ENCODE peak calls at places on chromosomes 11 and 22, in six cellular contexts. One of them, this sample, is unnamed. For H3K4me1 and H3K36me3, the result is how much of the 10 kb centered on the place peaks cover.

GRCh38 chr11:125055107-125055715 is 7.9 kb upstream of the SLC37A2 start:
- DNase-seq in neural progenitor cell: no peak
- DNase-seq in CD8-positive, alpha-beta T cell: no peak
- DNase-seq in pancreas: no peak
- DNase-seq in left lung: no peak
- DNase-seq in adipocyte: no peak
- DNase-seq in this sample: no peak

GRCh38 chr11:120431633-120432032 is 79.9 kb upstream of the GRIK4 start:
- DNase-seq in neural progenitor cell: peak
- DNase-seq in CD8-positive, alpha-beta T cell: no peak
- DNase-seq in pancreas: no peak
- DNase-seq in left lung: no peak
- DNase-seq in adipocyte: peak
- DNase-seq in this sample: no peak

GRCh38 chr22:50190182-50190951 is 4.7 kb downstream of the TRABD start:
- DNase-seq in neural progenitor cell: peak
- DNase-seq in CD8-positive, alpha-beta T cell: peak
- DNase-seq in pancreas: peak
- DNase-seq in left lung: peak
- DNase-seq in adipocyte: peak
- DNase-seq in this sample: peak

GRCh38 chr11:69914286-69915150 is 95.3 kb upstream of the FGF3 start:
- DNase-seq in neural progenitor cell: no peak
- DNase-seq in CD8-positive, alpha-beta T cell: no peak
- DNase-seq in pancreas: no peak
- DNase-seq in left lung: peak
- DNase-seq in adipocyte: no peak
- DNase-seq in this sample: peak

GRCh38 chr11:469684-470667 is 19.9 kb downstream of the PTDSS2 start:
- DNase-seq in neural progenitor cell: no peak
- DNase-seq in CD8-positive, alpha-beta T cell: no peak
- DNase-seq in pancreas: no peak
- DNase-seq in left lung: peak
- DNase-seq in adipocyte: peak
- DNase-seq in this sample: no peak

GRCh38 chr22:43854786-43855271 is 7.5 kb downstream of the SULT4A1 start:
- DNase-seq in neural progenitor cell: no peak
- DNase-seq in CD8-positive, alpha-beta T cell: no peak
- DNase-seq in pancreas: peak
- DNase-seq in left lung: no peak
- DNase-seq in adipocyte: no peak
- DNase-seq in this sample: no peak

GRCh38 chr11:44609028-44609782 is 43.7 kb downstream of the CD82 start:
- DNase-seq in neural progenitor cell: no peak
- DNase-seq in CD8-positive, alpha-beta T cell: peak
- DNase-seq in pancreas: no peak
- DNase-seq in left lung: no peak
- DNase-seq in adipocyte: no peak
- DNase-seq in this sample: no peak

GRCh38 chr11:75498556-75499255 is 27.0 kb downstream of the GDPD5 start:
- DNase-seq in neural progenitor cell: no peak
- DNase-seq in CD8-positive, alpha-beta T cell: no peak
- DNase-seq in pancreas: no peak
- DNase-seq in left lung: no peak
- DNase-seq in adipocyte: peak
- DNase-seq in this sample: no peak

GRCh38 chr11:117259417-117259816 is 26.9 kb downstream of the RNF214 start:
- DNase-seq in neural progenitor cell: no peak
- DNase-seq in CD8-positive, alpha-beta T cell: no peak
- DNase-seq in pancreas: no peak
- DNase-seq in left lung: no peak
- DNase-seq in adipocyte: no peak
- DNase-seq in this sample: no peak

GRCh38 chr11:85685131-85685819 is 720 bp downstream of the CCDC89 start:
- DNase-seq in neural progenitor cell: no peak
- DNase-seq in CD8-positive, alpha-beta T cell: no peak
- DNase-seq in pancreas: no peak
- DNase-seq in left lung: no peak
- DNase-seq in adipocyte: no peak
- DNase-seq in this sample: peak

GRCh38 chr11:72226701-72227100 is 2.1 kb downstream of the INPPL1 start:
- DNase-seq in neural progenitor cell: no peak
- DNase-seq in CD8-positive, alpha-beta T cell: no peak
- DNase-seq in pancreas: peak
- DNase-seq in left lung: no peak
- DNase-seq in adipocyte: no peak
- DNase-seq in this sample: no peak

GRCh38 chr22:36036167-36036624 is 7.6 kb upstream of the RBFOX2 start:
- DNase-seq in neural progenitor cell: no peak
- DNase-seq in CD8-positive, alpha-beta T cell: no peak
- DNase-seq in pancreas: no peak
- DNase-seq in left lung: no peak
- DNase-seq in adipocyte: no peak
- DNase-seq in this sample: no peak

GRCh38 chr11:9089061-9089460 is 2.3 kb downstream of the SCUBE2 start:
- DNase-seq in neural progenitor cell: no peak
- DNase-seq in CD8-positive, alpha-beta T cell: no peak
- DNase-seq in pancreas: no peak
- DNase-seq in left lung: no peak
- DNase-seq in adipocyte: no peak
- DNase-seq in this sample: no peak

GRCh38 chr22:48612077-48612995 is 1215.3 kb downstream of the BRD1 start:
- DNase-seq in neural progenitor cell: no peak
- DNase-seq in CD8-positive, alpha-beta T cell: no peak
- DNase-seq in pancreas: no peak
- DNase-seq in left lung: peak
- DNase-seq in adipocyte: no peak
- DNase-seq in this sample: no peak

GRCh38 chr22:39013923-39014722 is at the start of gene APOBEC3C:
- DNase-seq in neural progenitor cell: peak
- DNase-seq in CD8-positive, alpha-beta T cell: peak
- DNase-seq in pancreas: no peak
- DNase-seq in left lung: peak
- DNase-seq in adipocyte: peak
- DNase-seq in this sample: peak

GRCh38 chr11:122025757-122026156 is 90.3 kb downstream of the BLID start:
- DNase-seq in neural progenitor cell: no peak
- DNase-seq in CD8-positive, alpha-beta T cell: no peak
- DNase-seq in pancreas: no peak
- DNase-seq in left lung: no peak
- DNase-seq in adipocyte: no peak
- DNase-seq in this sample: no peak

GRCh38 chr11:100810146-100810545 is 123.1 kb downstream of the ARHGAP42 start:
- DNase-seq in neural progenitor cell: no peak
- DNase-seq in CD8-positive, alpha-beta T cell: no peak
- DNase-seq in pancreas: no peak
- DNase-seq in left lung: no peak
- DNase-seq in adipocyte: no peak
- DNase-seq in this sample: no peak

GRCh38 chr22:36860438-36860820 is 377 bp upstream of the NCF4 start:
- DNase-seq in neural progenitor cell: no peak
- DNase-seq in CD8-positive, alpha-beta T cell: no peak
- DNase-seq in pancreas: no peak
- DNase-seq in left lung: no peak
- DNase-seq in adipocyte: no peak
- DNase-seq in this sample: no peak

GRCh38 chr11:63978551-63979235 is 4.3 kb downstream of the COX8A start:
- DNase-seq in neural progenitor cell: no peak
- DNase-seq in CD8-positive, alpha-beta T cell: no peak
- DNase-seq in pancreas: no peak
- DNase-seq in left lung: no peak
- DNase-seq in adipocyte: no peak
- DNase-seq in this sample: no peak

GRCh38 chr11:58254936-58255335 is 13.1 kb downstream of the OR10W1 start:
- DNase-seq in neural progenitor cell: no peak
- DNase-seq in CD8-positive, alpha-beta T cell: no peak
- DNase-seq in pancreas: no peak
- DNase-seq in left lung: no peak
- DNase-seq in adipocyte: no peak
- DNase-seq in this sample: no peak

GRCh38 chr22:38220653-38221386 is 19.0 kb downstream of the MAFF start:
- DNase-seq in neural progenitor cell: no peak
- DNase-seq in CD8-positive, alpha-beta T cell: no peak
- DNase-seq in pancreas: no peak
- DNase-seq in left lung: no peak
- DNase-seq in adipocyte: no peak
- DNase-seq in this sample: no peak

GRCh38 chr11:10650630-10651029 is 42.9 kb downstream of the IRAG1 start:
- DNase-seq in neural progenitor cell: no peak
- DNase-seq in CD8-positive, alpha-beta T cell: no peak
- DNase-seq in pancreas: no peak
- DNase-seq in left lung: no peak
- DNase-seq in adipocyte: no peak
- DNase-seq in this sample: no peak

GRCh38 chr11:1500466-1501420 is 14.2 kb upstream of the MOB2 start:
- DNase-seq in neural progenitor cell: no peak
- DNase-seq in CD8-positive, alpha-beta T cell: no peak
- DNase-seq in pancreas: peak
- DNase-seq in left lung: peak
- DNase-seq in adipocyte: no peak
- DNase-seq in this sample: peak
- H3K4me1 ChIP-seq in neural progenitor cell: under half
- H3K4me1 ChIP-seq in CD8-positive, alpha-beta T cell: under half
- H3K4me1 ChIP-seq in pancreas: under half
- H3K4me1 ChIP-seq in left lung: under half
- H3K4me1 ChIP-seq in adipocyte: under half
- H3K4me1 ChIP-seq in this sample: half or more

DNA sequence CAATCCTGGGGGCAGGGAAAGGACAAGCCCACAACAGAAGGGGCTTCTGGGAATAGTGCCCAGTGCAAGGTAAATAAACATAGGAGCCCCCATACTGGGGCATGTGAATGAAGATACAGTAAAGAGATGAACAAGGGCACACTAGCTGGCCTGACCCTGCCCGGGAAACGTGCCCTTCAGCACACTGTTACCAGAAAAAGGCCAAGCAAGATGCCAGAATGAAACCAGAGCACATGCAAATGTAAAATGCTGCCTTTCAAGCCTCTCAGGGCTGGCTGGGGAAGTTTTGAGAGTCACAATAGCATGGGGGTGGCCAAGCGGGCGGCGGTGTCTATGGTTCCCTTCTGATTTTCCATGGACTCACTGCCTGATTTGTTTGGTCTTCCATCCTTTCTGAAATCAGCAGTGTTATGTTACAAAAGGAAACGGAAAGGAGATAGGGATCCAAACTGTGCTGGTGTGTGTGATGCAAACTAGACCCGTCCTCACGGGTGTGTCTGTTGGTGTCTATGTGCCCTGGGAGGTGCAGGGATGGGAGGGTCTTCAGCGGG is 18.8 kb upstream of the SUSD2 start:
- DNase-seq in neural progenitor cell: no peak
- DNase-seq in CD8-positive, alpha-beta T cell: no peak
- DNase-seq in pancreas: no peak
- DNase-seq in left lung: no peak
- DNase-seq in adipocyte: no peak
- DNase-seq in this sample: no peak
- H3K36me3 ChIP-seq in neural progenitor cell: under half
- H3K36me3 ChIP-seq in CD8-positive, alpha-beta T cell: half or more
- H3K36me3 ChIP-seq in pancreas: under half
- H3K36me3 ChIP-seq in left lung: under half
- H3K36me3 ChIP-seq in adipocyte: under half
- H3K36me3 ChIP-seq in this sample: half or more

GRCh38 chr11:36155770-36156485 is 133.3 kb downstream of the COMMD9 start:
- DNase-seq in neural progenitor cell: no peak
- DNase-seq in CD8-positive, alpha-beta T cell: no peak
- DNase-seq in pancreas: no peak
- DNase-seq in left lung: no peak
- DNase-seq in adipocyte: no peak
- DNase-seq in this sample: no peak

GRCh38 chr11:36150986-36151385 is 138.2 kb downstream of the COMMD9 start:
- DNase-seq in neural progenitor cell: no peak
- DNase-seq in CD8-positive, alpha-beta T cell: no peak
- DNase-seq in pancreas: no peak
- DNase-seq in left lung: no peak
- DNase-seq in adipocyte: peak
- DNase-seq in this sample: no peak

GRCh38 chr11:36155301-36155700 is 133.9 kb downstream of the COMMD9 start:
- DNase-seq in neural progenitor cell: no peak
- DNase-seq in CD8-positive, alpha-beta T cell: no peak
- DNase-seq in pancreas: no peak
- DNase-seq in left lung: no peak
- DNase-seq in adipocyte: no peak
- DNase-seq in this sample: no peak

GRCh38 chr11:36151933-36152580 is 137.2 kb downstream of the COMMD9 start:
- DNase-seq in neural progenitor cell: no peak
- DNase-seq in CD8-positive, alpha-beta T cell: no peak
- DNase-seq in pancreas: no peak
- DNase-seq in left lung: no peak
- DNase-seq in adipocyte: no peak
- DNase-seq in this sample: no peak

DNA sequence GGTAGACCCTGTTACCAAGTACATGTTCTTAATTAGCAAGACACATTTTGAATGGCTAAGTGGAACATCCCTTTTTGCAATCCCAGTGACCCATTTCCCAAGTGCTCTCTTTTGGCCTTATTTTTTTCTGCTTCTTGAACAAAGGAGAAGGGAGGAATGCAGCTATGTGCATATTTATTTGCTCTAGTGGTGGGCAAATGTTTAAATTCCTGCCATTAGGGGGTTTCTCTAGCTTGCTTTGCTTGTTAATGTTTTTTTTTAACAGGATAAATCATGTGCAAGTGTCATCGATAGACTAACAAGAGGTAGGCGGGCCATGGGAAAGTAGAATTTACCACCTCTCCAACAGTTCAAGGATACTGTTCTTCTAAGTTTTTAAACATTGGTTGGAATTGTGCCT is 135.6 kb downstream of the COMMD9 start:
- DNase-seq in neural progenitor cell: no peak
- DNase-seq in CD8-positive, alpha-beta T cell: no peak
- DNase-seq in pancreas: no peak
- DNase-seq in left lung: no peak
- DNase-seq in adipocyte: peak
- DNase-seq in this sample: no peak
- H3K4me1 ChIP-seq in neural progenitor cell: under half
- H3K4me1 ChIP-seq in CD8-positive, alpha-beta T cell: under half
- H3K4me1 ChIP-seq in pancreas: under half
- H3K4me1 ChIP-seq in left lung: under half
- H3K4me1 ChIP-seq in adipocyte: half or more
- H3K4me1 ChIP-seq in this sample: under half

DNA sequence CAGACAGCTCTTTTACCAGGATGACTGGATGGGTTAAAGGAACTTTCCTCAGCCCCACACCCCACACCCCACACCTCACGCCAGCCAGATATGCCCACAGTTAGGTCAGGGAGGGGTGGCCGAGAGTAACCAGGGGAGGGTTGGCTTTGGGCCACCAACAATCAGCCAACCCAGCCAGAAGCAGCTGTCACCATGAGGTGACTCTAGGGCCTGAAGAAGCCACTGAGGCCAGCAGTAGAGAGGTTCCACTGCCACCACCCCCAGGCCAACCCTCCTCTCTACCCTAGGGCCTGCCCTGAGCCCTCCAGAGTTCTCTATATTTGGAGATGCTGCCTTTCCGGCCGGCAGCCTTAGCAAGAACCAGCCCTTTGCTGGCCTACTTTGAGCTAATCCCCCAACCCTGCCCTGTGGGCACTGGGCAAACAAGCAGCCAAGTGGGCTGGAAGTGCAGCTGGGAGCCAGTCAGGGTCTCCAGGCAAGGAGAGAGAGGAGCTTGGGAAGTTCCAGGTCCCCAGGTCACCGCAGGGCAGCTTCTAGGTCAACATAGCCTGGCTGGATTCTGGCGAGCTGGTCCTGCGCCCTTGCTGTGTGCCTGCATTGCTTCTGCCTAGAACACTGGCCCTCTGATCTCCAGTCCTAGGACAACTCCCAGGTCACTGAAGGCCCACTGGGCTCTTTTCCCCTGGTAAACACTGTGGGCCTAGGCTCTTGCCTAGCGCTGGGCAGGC is 12.0 kb upstream of the SYT8 start:
- DNase-seq in neural progenitor cell: no peak
- DNase-seq in CD8-positive, alpha-beta T cell: no peak
- DNase-seq in pancreas: no peak
- DNase-seq in left lung: no peak
- DNase-seq in adipocyte: no peak
- DNase-seq in this sample: no peak
- H3K36me3 ChIP-seq in neural progenitor cell: under half
- H3K36me3 ChIP-seq in CD8-positive, alpha-beta T cell: under half
- H3K36me3 ChIP-seq in pancreas: under half
- H3K36me3 ChIP-seq in left lung: under half
- H3K36me3 ChIP-seq in adipocyte: under half
- H3K36me3 ChIP-seq in this sample: under half

This sample was measured in heart left ventricle.